ENCODE peak calls at places on chromosomes 6 and 20, in six cellular contexts. O, F, Q, M, C and A are unnamed samples.

GRCh38 chr6:54236984-54237383 is 71.3 kb upstream of the TINAG start:
- DNase-seq in O (no peak), F (no peak), Q (no peak), M (no peak), C (no peak), A (no peak)

GRCh38 chr20:57964011-57964862 is 254.4 kb upstream of the PMEPA1 start:
- DNase-seq in O (no peak), F (no peak), Q (no peak), M (no peak), C (no peak), A (no peak)

GRCh38 chr6:118124851-118125250 is 217.8 kb downstream of the SLC35F1 start:
- DNase-seq in O (no peak), F (no peak), Q (no peak), M (no peak), C (no peak), A (no peak)

GRCh38 chr6:23424584-23424983 is 701.4 kb upstream of the NRSN1 start:
- DNase-seq in O (no peak), F (no peak), Q (no peak), M (no peak), C (no peak), A (no peak)

GRCh38 chr20:57361517-57361916 is 10.5 kb downstream of the RAE1 start:
- DNase-seq in O (no peak), F (no peak), Q (no peak), M (no peak), C (no peak), A (no peak)

GRCh38 chr6:42148058-42148457 is 5.6 kb upstream of the C6orf132 start:
- DNase-seq in O (no peak), F (no peak), Q (no peak), M (no peak), C (no peak), A (no peak)

GRCh38 chr20:63957690-63958441 is 1.6 kb upstream of the UCKL1 start:
- DNase-seq in O (no peak), F (no peak), Q (no peak), M (no peak), C (no peak), A (no peak)

GRCh38 chr20:3777726-3778629 is 3.3 kb downstream of the SPEF1 start:
- DNase-seq in O (no peak), F (no peak), Q (no peak), M (peak), C (no peak), A (no peak)

GRCh38 chr20:44034965-44035635 is 120.4 kb downstream of the TOX2 start:
- DNase-seq in O (no peak), F (no peak), Q (no peak), M (no peak), C (no peak), A (no peak)

GRCh38 chr6:136012948-136013347 is 161.4 kb downstream of the PDE7B start:
- DNase-seq in O (no peak), F (no peak), Q (no peak), M (no peak), C (no peak), A (no peak)

GRCh38 chr6:149779644-149779963 is 30.1 kb downstream of the PCMT1 start:
- DNase-seq in O (no peak), F (no peak), Q (no peak), M (no peak), C (no peak), A (no peak)